ENCODE peak calls at places on chromosomes 11 and 22, in five cellular contexts. N is GM12878, C is SK-N-SH, Z is IMR-90, R is K562. M is an unnamed sample.

GRCh38 chr22:43448048-43448447 is 36.2 kb downstream of the MPPED1 start:
- DNase-seq in Z (no peak), C (no peak), N (no peak), R (no peak), M (no peak)

GRCh38 chr11:27402450-27402849 is 39.4 kb upstream of the CCDC34 start:
- DNase-seq in N (no peak), R (no peak), C (no peak), Z (no peak), M (no peak)

GRCh38 chr22:25508161-25508560 is 56.3 kb upstream of the GRK3 start:
- DNase-seq in C (no peak), R (no peak), N (no peak), Z (no peak), M (no peak)

GRCh38 chr11:131037873-131038272 is 121.6 kb upstream of the SNX19 start:
- DNase-seq in N (no peak), C (no peak), R (no peak), Z (no peak), M (no peak)

GRCh38 chr11:87265915-87266314 is 228.2 kb downstream of the TMEM135 start:
- DNase-seq in N (no peak), Z (peak; percentile 24), C (no peak), R (no peak), M (no peak)

GRCh38 chr11:113162590-113162961 is 151.8 kb upstream of the TTC12 start:
- DNase-seq in N (no peak), R (peak; percentile 9), C (no peak), Z (no peak), M (no peak)

GRCh38 chr11:63837719-63838118 is 1.2 kb upstream of the MARK2 start:
- DNase-seq in Z (no peak), R (no peak), C (no peak), N (no peak), M (no peak)

GRCh38 chr11:76783901-76784813 is 1.0 kb downstream of the TSKU start:
- DNase-seq in Z (peak; percentile 84), R (peak; percentile 87), N (no peak), C (peak; percentile 97), M (no peak)

GRCh38 chr11:126423154-126423553 is 67.7 kb downstream of the ST3GAL4 start:
- DNase-seq in Z (no peak), N (no peak), R (no peak), C (no peak), M (no peak)

GRCh38 chr11:95977534-95978174 is 53.7 kb upstream of the MTMR2 start:
- DNase-seq in Z (peak; percentile 69), N (no peak), C (no peak), R (no peak), M (peak; percentile 86)

GRCh38 chr11:92298238-92298565 is 73.6 kb downstream of the FAT3 start:
- DNase-seq in C (no peak), N (no peak), Z (no peak), R (no peak), M (no peak)
- TF ChIP-seq USF2 in C (no peak), N (no peak), Z (no peak), R (no peak), M (no peak)

GRCh38 chr11:68214173-68215086 is 1.3 kb upstream of the KMT5B start:
- DNase-seq in C (peak; percentile 44), R (no peak), Z (no peak), N (no peak), M (no peak)
- TF ChIP-seq RCOR1 in C (no peak), R (no peak), Z (no peak), N (no peak), M (no peak)

GRCh38 chr11:18754308-18754707 is 28.3 kb upstream of the IGSF22 start:
- DNase-seq in R (no peak), C (no peak), N (no peak), Z (peak; percentile 52), M (peak; percentile 23)
- TF ChIP-seq USF2 in R (no peak), C (no peak), N (no peak), Z (no peak), M (no peak)

GRCh38 chr11:119892311-119892808 is 163.4 kb upstream of the NECTIN1 start:
- DNase-seq in Z (no peak), R (no peak), N (no peak), C (peak; percentile 86), M (no peak)

GRCh38 chr11:119889728-119890280 is 160.8 kb upstream of the NECTIN1 start:
- DNase-seq in Z (no peak), R (no peak), N (no peak), C (peak; percentile 58), M (no peak)

GRCh38 chr11:119889111-119889510 is 160.1 kb upstream of the NECTIN1 start:
- DNase-seq in C (no peak), Z (no peak), N (no peak), R (no peak), M (no peak)

GRCh38 chr11:119890466-119890865 is 161.5 kb upstream of the NECTIN1 start:
- DNase-seq in C (no peak), N (no peak), R (no peak), Z (no peak), M (no peak)

GRCh38 chr11:119891392-119891791 is 162.4 kb upstream of the NECTIN1 start:
- DNase-seq in R (no peak), N (no peak), Z (no peak), C (peak; percentile 74), M (no peak)
- TF ChIP-seq RCOR1 in R (no peak), N (no peak), Z (no peak), C (peak; percentile 87), M (no peak)

DNA sequence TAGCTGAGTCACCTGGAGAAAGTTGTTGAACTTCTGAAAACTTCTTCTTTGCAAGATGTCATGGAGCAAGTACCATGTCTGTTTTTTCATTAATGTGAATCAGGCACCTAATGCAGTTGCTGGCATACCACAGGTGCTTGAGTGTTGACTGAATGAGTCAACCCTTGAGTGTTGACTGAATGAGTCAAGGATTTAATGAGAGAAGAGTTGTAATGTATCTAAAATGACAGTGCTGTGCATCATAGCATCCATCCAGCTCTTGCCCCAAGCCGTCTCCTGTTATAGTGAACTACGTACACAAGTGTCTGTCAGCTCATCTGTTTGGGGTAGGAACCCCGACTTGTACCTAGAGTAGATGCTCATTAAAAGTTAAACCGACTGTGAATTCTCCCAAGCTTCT is 93.1 kb downstream of the CWC15 start:
- DNase-seq in C (no peak), R (no peak), Z (peak; percentile 51), N (no peak), M (peak; percentile 69)
- TF ChIP-seq USF2 in C (no peak), R (no peak), Z (no peak), N (no peak), M (no peak)